ENCODE peak calls at places on chromosomes 7 and 10, in six cellular contexts. One of them, this sample, is unnamed.

GRCh38 chr7:38179719-38180333 is 1.8 kb downstream of the STARD3NL start:
- DNase-seq in neuronal stem cell: no peak
- DNase-seq in H9: no peak
- DNase-seq in mesenchymal stem cell: peak
- DNase-seq in IMR-90: peak
- DNase-seq in H1: no peak
- DNase-seq in this sample: no peak

GRCh38 chr10:125134483-125134848 is 25.9 kb downstream of the CTBP2 start:
- DNase-seq in neuronal stem cell: no peak
- DNase-seq in H9: no peak
- DNase-seq in mesenchymal stem cell: no peak
- DNase-seq in IMR-90: no peak
- DNase-seq in H1: no peak
- DNase-seq in this sample: no peak

GRCh38 chr10:60962946-60963345 is 19.0 kb upstream of the RHOBTB1 start:
- DNase-seq in neuronal stem cell: no peak
- DNase-seq in H9: no peak
- DNase-seq in mesenchymal stem cell: no peak
- DNase-seq in IMR-90: peak
- DNase-seq in H1: no peak
- DNase-seq in this sample: no peak

GRCh38 chr7:20350518-20350951 is 19.8 kb downstream of the ITGB8 start:
- DNase-seq in neuronal stem cell: no peak
- DNase-seq in H9: no peak
- DNase-seq in mesenchymal stem cell: no peak
- DNase-seq in IMR-90: no peak
- DNase-seq in H1: no peak
- DNase-seq in this sample: no peak

GRCh38 chr7:304574-305409 is 14.8 kb downstream of the FOXL3 start:
- DNase-seq in neuronal stem cell: no peak
- DNase-seq in H9: no peak
- DNase-seq in mesenchymal stem cell: no peak
- DNase-seq in IMR-90: no peak
- DNase-seq in H1: no peak
- DNase-seq in this sample: no peak

GRCh38 chr7:54622696-54623309 is 80.6 kb downstream of the VSTM2A start:
- DNase-seq in neuronal stem cell: no peak
- DNase-seq in H9: no peak
- DNase-seq in mesenchymal stem cell: no peak
- DNase-seq in IMR-90: no peak
- DNase-seq in H1: no peak
- DNase-seq in this sample: no peak

GRCh38 chr7:47453093-47454056 is 128.5 kb downstream of the TNS3 start:
- DNase-seq in neuronal stem cell: no peak
- DNase-seq in H9: no peak
- DNase-seq in mesenchymal stem cell: peak
- DNase-seq in IMR-90: peak
- DNase-seq in H1: no peak
- DNase-seq in this sample: peak

GRCh38 chr7:137245186-137245585 is 98.3 kb downstream of the PTN start:
- DNase-seq in neuronal stem cell: no peak
- DNase-seq in H9: no peak
- DNase-seq in mesenchymal stem cell: peak
- DNase-seq in IMR-90: peak
- DNase-seq in H1: no peak
- DNase-seq in this sample: no peak

GRCh38 chr7:80548790-80549530 is 37.1 kb upstream of the GNAT3 start:
- DNase-seq in neuronal stem cell: no peak
- DNase-seq in H9: no peak
- DNase-seq in mesenchymal stem cell: no peak
- DNase-seq in IMR-90: peak
- DNase-seq in H1: no peak
- DNase-seq in this sample: no peak

GRCh38 chr7:92092210-92092609 is 42.1 kb downstream of the CYP51A1 start:
- DNase-seq in neuronal stem cell: no peak
- DNase-seq in H9: no peak
- DNase-seq in mesenchymal stem cell: no peak
- DNase-seq in IMR-90: peak
- DNase-seq in H1: no peak
- DNase-seq in this sample: no peak

GRCh38 chr7:149773446-149774236 is at the start of gene ZNF467:
- DNase-seq in neuronal stem cell: no peak
- DNase-seq in H9: no peak
- DNase-seq in mesenchymal stem cell: peak
- DNase-seq in IMR-90: no peak
- DNase-seq in H1: no peak
- DNase-seq in this sample: no peak

GRCh38 chr7:6026011-6026819 is 5.0 kb upstream of the ANKRD61 start:
- DNase-seq in neuronal stem cell: no peak
- DNase-seq in H9: peak
- DNase-seq in mesenchymal stem cell: peak
- DNase-seq in IMR-90: peak
- DNase-seq in H1: peak
- DNase-seq in this sample: no peak

GRCh38 chr10:17134737-17135260 is 5.2 kb upstream of the CUBN start:
- DNase-seq in neuronal stem cell: no peak
- DNase-seq in H9: no peak
- DNase-seq in mesenchymal stem cell: no peak
- DNase-seq in IMR-90: no peak
- DNase-seq in H1: no peak
- DNase-seq in this sample: no peak

GRCh38 chr10:71757450-71757918 is 15.8 kb downstream of the VSIR start:
- DNase-seq in neuronal stem cell: no peak
- DNase-seq in H9: peak
- DNase-seq in mesenchymal stem cell: no peak
- DNase-seq in IMR-90: no peak
- DNase-seq in H1: no peak
- DNase-seq in this sample: no peak

GRCh38 chr7:120168066-120168465 is 104.9 kb upstream of the KCND2 start:
- DNase-seq in neuronal stem cell: no peak
- DNase-seq in H9: no peak
- DNase-seq in mesenchymal stem cell: peak
- DNase-seq in IMR-90: peak
- DNase-seq in H1: no peak
- DNase-seq in this sample: peak

DNA sequence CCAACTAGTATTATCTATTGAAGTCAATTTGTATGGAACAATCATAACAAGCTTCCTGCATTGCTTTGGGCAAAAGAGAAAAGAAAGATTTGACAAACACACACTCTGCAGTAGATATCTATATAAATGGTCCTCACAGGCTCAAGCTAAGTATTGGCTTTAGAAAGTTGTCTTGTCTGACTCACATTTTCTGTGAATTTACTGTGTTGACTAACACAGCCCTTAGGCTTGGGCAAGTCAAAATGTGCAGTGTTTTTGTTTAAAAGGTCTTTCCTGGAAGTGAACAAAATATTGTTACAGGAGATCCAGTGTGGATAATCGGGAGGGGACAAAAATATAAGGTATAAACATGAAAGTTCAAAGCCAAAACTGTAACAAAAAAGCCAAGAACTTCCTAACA is 194.3 kb downstream of the RELN start:
- DNase-seq in neuronal stem cell: no peak
- DNase-seq in H9: no peak
- DNase-seq in mesenchymal stem cell: no peak
- DNase-seq in IMR-90: peak
- DNase-seq in H1: no peak
- DNase-seq in this sample: no peak
- H3K27ac ChIP-seq in neuronal stem cell: no peak
- H3K27ac ChIP-seq in H9: no peak
- H3K27ac ChIP-seq in mesenchymal stem cell: no peak
- H3K27ac ChIP-seq in IMR-90: no peak
- H3K27ac ChIP-seq in H1: no peak
- H3K27ac ChIP-seq in this sample: no peak

GRCh38 chr7:108484137-108484536 is 27.9 kb upstream of the NRCAM start:
- DNase-seq in neuronal stem cell: no peak
- DNase-seq in H9: no peak
- DNase-seq in mesenchymal stem cell: no peak
- DNase-seq in IMR-90: no peak
- DNase-seq in H1: no peak
- DNase-seq in this sample: no peak
- H3K14ac ChIP-seq in neuronal stem cell: no peak
- H3K14ac ChIP-seq in H9: no peak
- H3K14ac ChIP-seq in mesenchymal stem cell: no peak
- H3K14ac ChIP-seq in IMR-90: no peak
- H3K14ac ChIP-seq in H1: no peak
- H3K14ac ChIP-seq in this sample: no peak

GRCh38 chr10:117543245-117543998 is 876 bp downstream of the EMX2 start:
- DNase-seq in neuronal stem cell: peak
- DNase-seq in H9: peak
- DNase-seq in mesenchymal stem cell: no peak
- DNase-seq in IMR-90: no peak
- DNase-seq in H1: peak
- DNase-seq in this sample: no peak

GRCh38 chr10:117545141-117546019 is 2.8 kb downstream of the EMX2 start:
- DNase-seq in neuronal stem cell: no peak
- DNase-seq in H9: peak
- DNase-seq in mesenchymal stem cell: no peak
- DNase-seq in IMR-90: no peak
- DNase-seq in H1: peak
- DNase-seq in this sample: no peak

GRCh38 chr10:117542706-117543244 is at the start of gene EMX2:
- DNase-seq in neuronal stem cell: no peak
- DNase-seq in H9: no peak
- DNase-seq in mesenchymal stem cell: no peak
- DNase-seq in IMR-90: no peak
- DNase-seq in H1: no peak
- DNase-seq in this sample: no peak

GRCh38 chr10:117544729-117545140 is 2.2 kb downstream of the EMX2 start:
- DNase-seq in neuronal stem cell: no peak
- DNase-seq in H9: peak
- DNase-seq in mesenchymal stem cell: no peak
- DNase-seq in IMR-90: no peak
- DNase-seq in H1: no peak
- DNase-seq in this sample: no peak

GRCh38 chr10:117543999-117544728 is 1.6 kb downstream of the EMX2 start:
- DNase-seq in neuronal stem cell: no peak
- DNase-seq in H9: peak
- DNase-seq in mesenchymal stem cell: no peak
- DNase-seq in IMR-90: no peak
- DNase-seq in H1: no peak
- DNase-seq in this sample: no peak
- H3K27ac ChIP-seq in neuronal stem cell: no peak
- H3K27ac ChIP-seq in H9: no peak
- H3K27ac ChIP-seq in mesenchymal stem cell: no peak
- H3K27ac ChIP-seq in IMR-90: no peak
- H3K27ac ChIP-seq in H1: no peak
- H3K27ac ChIP-seq in this sample: no peak

GRCh38 chr10:127990846-127991542 is 84.1 kb downstream of the PTPRE start:
- DNase-seq in neuronal stem cell: no peak
- DNase-seq in H9: no peak
- DNase-seq in mesenchymal stem cell: peak
- DNase-seq in IMR-90: peak
- DNase-seq in H1: no peak
- DNase-seq in this sample: peak

GRCh38 chr10:127986543-127987466 is 79.9 kb downstream of the PTPRE start:
- DNase-seq in neuronal stem cell: no peak
- DNase-seq in H9: no peak
- DNase-seq in mesenchymal stem cell: no peak
- DNase-seq in IMR-90: no peak
- DNase-seq in H1: no peak
- DNase-seq in this sample: no peak

GRCh38 chr10:127987467-127988380 is 80.8 kb downstream of the PTPRE start:
- DNase-seq in neuronal stem cell: no peak
- DNase-seq in H9: no peak
- DNase-seq in mesenchymal stem cell: no peak
- DNase-seq in IMR-90: no peak
- DNase-seq in H1: no peak
- DNase-seq in this sample: no peak

GRCh38 chr10:127991543-127992255 is 84.8 kb downstream of the PTPRE start:
- DNase-seq in neuronal stem cell: no peak
- DNase-seq in H9: no peak
- DNase-seq in mesenchymal stem cell: peak
- DNase-seq in IMR-90: no peak
- DNase-seq in H1: no peak
- DNase-seq in this sample: no peak

DNA sequence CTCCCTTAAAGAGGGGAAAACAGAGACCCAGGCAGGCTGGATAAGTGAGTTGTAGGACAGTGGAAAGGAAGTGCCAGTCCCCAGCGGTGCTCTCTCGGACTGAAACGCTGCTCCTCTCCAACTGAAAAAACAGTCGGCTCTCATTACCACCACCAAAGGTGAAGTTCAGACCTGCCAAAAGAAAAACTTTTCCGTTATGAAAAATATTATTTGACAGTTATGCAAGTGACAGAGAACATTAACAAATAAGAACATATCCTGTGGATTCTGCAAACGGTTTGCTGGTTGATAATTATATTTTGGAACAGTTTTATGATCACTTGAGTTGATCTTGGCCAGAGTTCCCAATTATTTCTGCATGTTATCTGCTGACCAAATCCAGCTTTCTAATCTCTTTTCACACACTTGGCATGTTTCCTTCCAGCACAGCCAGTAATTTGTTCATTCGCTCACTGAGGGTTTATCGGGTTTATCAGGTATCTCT is 82.6 kb downstream of the PTPRE start:
- DNase-seq in neuronal stem cell: no peak
- DNase-seq in H9: no peak
- DNase-seq in mesenchymal stem cell: peak
- DNase-seq in IMR-90: no peak
- DNase-seq in H1: no peak
- DNase-seq in this sample: peak
- H3K14ac ChIP-seq in neuronal stem cell: no peak
- H3K14ac ChIP-seq in H9: no peak
- H3K14ac ChIP-seq in mesenchymal stem cell: no peak
- H3K14ac ChIP-seq in IMR-90: no peak
- H3K14ac ChIP-seq in H1: no peak
- H3K14ac ChIP-seq in this sample: no peak

DNA sequence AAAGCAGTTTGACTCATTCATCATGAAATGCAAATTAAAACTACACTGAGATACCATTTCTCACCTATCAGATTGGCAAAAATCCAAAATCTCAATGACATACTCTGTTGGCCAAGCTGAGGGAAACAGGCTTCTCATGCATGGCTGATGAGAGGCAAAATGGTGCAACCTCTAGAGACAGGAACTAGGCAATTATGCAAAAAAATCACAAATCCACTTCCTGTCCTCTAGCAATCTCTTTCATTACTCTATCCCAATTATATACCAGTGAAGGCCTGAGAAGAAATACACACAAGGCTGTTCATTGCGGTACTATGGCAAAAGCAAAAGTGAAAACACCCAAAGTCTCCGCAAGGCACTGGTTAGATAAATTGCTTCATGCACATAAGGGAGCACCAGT is 25.9 kb upstream of the PTPRN2 start:
- DNase-seq in neuronal stem cell: no peak
- DNase-seq in H9: no peak
- DNase-seq in mesenchymal stem cell: peak
- DNase-seq in IMR-90: no peak
- DNase-seq in H1: no peak
- DNase-seq in this sample: peak
- H3K27ac ChIP-seq in neuronal stem cell: no peak
- H3K27ac ChIP-seq in H9: no peak
- H3K27ac ChIP-seq in mesenchymal stem cell: no peak
- H3K27ac ChIP-seq in IMR-90: no peak
- H3K27ac ChIP-seq in H1: no peak
- H3K27ac ChIP-seq in this sample: no peak

GRCh38 chr10:20922033-20922432 is 24.9 kb upstream of the NEBL start:
- DNase-seq in neuronal stem cell: no peak
- DNase-seq in H9: no peak
- DNase-seq in mesenchymal stem cell: no peak
- DNase-seq in IMR-90: no peak
- DNase-seq in H1: no peak
- DNase-seq in this sample: no peak
- H3K14ac ChIP-seq in neuronal stem cell: no peak
- H3K14ac ChIP-seq in H9: no peak
- H3K14ac ChIP-seq in mesenchymal stem cell: no peak
- H3K14ac ChIP-seq in IMR-90: no peak
- H3K14ac ChIP-seq in H1: no peak
- H3K14ac ChIP-seq in this sample: no peak